ENCODE peak calls at places on chromosomes 2 and 18, in six cellular contexts. E is breast epithelium, S is A549, P is HepG2, L is heart left ventricle, T is stomach. Z is an unnamed sample.

GRCh38 chr2:195513119-195513518 is 143.9 kb upstream of the SLC39A10 start:
- DNase-seq in L (no peak), S (no peak), E (no peak), T (no peak), P (no peak), Z (no peak)

GRCh38 chr2:145027073-145027459 is 507.1 kb upstream of the ZEB2 start:
- DNase-seq in P (no peak), S (no peak), L (no peak), T (no peak), E (no peak), Z (no peak)

GRCh38 chr2:226306969-226307368 is 492.7 kb downstream of the IRS1 start:
- DNase-seq in T (no peak), E (no peak), L (no peak), P (no peak), S (no peak), Z (no peak)

GRCh38 chr2:171522057-171522803 is at the start of gene CYBRD1:
- DNase-seq in E (peak; percentile 83), S (peak; percentile 45), L (peak; percentile 92), P (no peak), T (peak; percentile 83), Z (peak; percentile 88)

GRCh38 chr18:25133879-25134278 is 218.1 kb downstream of the ZNF521 start:
- DNase-seq in S (no peak), E (no peak), T (no peak), P (no peak), L (no peak), Z (no peak)

GRCh38 chr2:176178271-176178806 is 10.1 kb upstream of the HOXD1 start:
- DNase-seq in S (no peak), E (no peak), L (no peak), T (no peak), P (no peak), Z (peak; percentile 82)

GRCh38 chr2:50538137-50538536 is 493.8 kb downstream of the NRXN1 start:
- DNase-seq in E (no peak), P (no peak), S (no peak), T (no peak), L (no peak), Z (no peak)

GRCh38 chr18:13485182-13485581 is 241.2 kb downstream of the FAM210A start:
- DNase-seq in S (no peak), P (no peak), L (no peak), E (no peak), T (no peak), Z (no peak)

GRCh38 chr2:43300222-43300621 is 73.8 kb upstream of the ZFP36L2 start:
- DNase-seq in T (no peak), E (no peak), L (no peak), P (no peak), S (no peak), Z (no peak)

GRCh38 chr2:180077295-180077906 is 70.3 kb upstream of the CWC22 start:
- DNase-seq in S (peak; percentile 3), L (no peak), E (no peak), P (peak; percentile 5), T (no peak), Z (no peak)

GRCh38 chr2:161988589-161988988 is 85.4 kb downstream of the DPP4 start:
- DNase-seq in S (no peak), L (no peak), E (no peak), P (no peak), T (no peak), Z (no peak)
- TF ChIP-seq CTCF in S (no peak), L (no peak), E (no peak), P (peak; percentile 57), T (no peak), Z (no peak)

GRCh38 chr2:86441789-86442641 is 844 bp downstream of the KDM3A start:
- DNase-seq in T (peak; percentile 51), S (peak; percentile 18), L (peak; percentile 69), E (peak; percentile 52), P (peak; percentile 24), Z (peak; percentile 93)
- TF ChIP-seq POLR2A in T (no peak), S (peak; percentile 14), L (no peak), E (peak; percentile 21), P (no peak), Z (no peak)

GRCh38 chr2:53777134-53777533 is 9.5 kb downstream of the CHAC2 start:
- DNase-seq in E (no peak), P (no peak), S (no peak), T (no peak), L (no peak), Z (no peak)
- TF ChIP-seq CTCF in E (no peak), P (no peak), S (no peak), T (no peak), L (no peak), Z (no peak)

GRCh38 chr2:45484965-45485364 is 126.1 kb downstream of the SRBD1 start:
- DNase-seq in P (no peak), L (no peak), E (no peak), S (no peak), T (no peak), Z (no peak)
- TF ChIP-seq POLR2A in P (no peak), L (no peak), E (no peak), S (no peak), T (no peak), Z (no peak)

GRCh38 chr2:112481050-112481527 is 867 bp upstream of the TTL start:
- DNase-seq in T (peak; percentile 84), L (peak; percentile 87), E (peak; percentile 79), P (peak; percentile 76), S (peak; percentile 89), Z (peak; percentile 70)
- TF ChIP-seq CTCF in T (no peak), L (peak; percentile 83), E (peak; percentile 62), P (peak; percentile 97), S (peak; percentile 70), Z (no peak)

DNA sequence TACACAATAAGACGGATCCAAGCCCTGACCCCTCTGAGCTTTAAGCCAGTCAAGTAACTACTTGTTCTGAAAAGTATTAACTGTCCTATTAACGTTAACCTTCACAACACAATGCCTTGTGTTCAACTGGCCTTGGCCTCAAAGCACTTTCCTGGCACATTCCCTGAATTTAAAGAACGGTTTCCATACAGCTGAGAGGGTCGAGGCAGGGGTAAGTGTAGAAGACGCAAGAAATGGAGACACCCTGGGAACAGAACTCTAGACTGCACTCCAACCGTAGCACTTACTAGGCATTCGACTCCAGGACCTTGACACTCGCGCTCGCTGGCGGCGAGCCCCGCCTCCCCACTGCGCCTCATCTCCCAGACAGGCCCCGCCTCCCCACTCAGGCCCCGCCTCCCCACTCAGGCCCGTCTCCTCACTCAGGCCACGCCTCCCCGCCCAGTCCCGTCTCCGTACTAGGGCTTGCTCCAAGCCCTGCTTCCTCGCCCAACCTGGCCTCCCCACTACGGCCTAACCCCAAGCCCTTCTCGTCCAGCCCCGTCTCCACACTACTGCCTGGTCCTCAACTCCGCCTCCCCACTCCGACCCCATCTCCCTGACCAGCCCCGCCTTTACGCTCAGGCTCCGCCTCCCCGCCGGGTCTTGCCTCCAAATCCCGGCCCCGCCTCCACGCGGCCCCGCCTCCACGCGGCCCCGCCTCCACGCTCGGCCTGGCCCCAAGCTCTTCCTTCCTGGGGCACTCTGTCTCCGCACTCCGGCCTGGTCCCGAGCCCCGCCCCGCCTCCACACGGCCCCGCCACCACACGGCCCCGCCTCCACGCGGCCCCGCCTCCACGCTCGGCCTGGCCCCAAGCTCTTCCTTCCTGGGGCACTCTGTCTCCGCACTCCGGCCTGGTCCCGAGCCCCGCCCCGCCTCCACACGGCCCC is 887 bp upstream of the TMEM87B start:
- DNase-seq in E (peak; percentile 98), S (peak; percentile 74), T (peak; percentile 99), P (peak; percentile 94), L (peak; percentile 99), Z (peak; percentile 98)
- TF ChIP-seq POLR2A in E (no peak), S (peak; percentile 13), T (no peak), P (peak; percentile 88), L (peak; percentile 47), Z (no peak)

GRCh38 chr2:96261328-96262003 is 4.3 kb downstream of the TMEM127 start:
- DNase-seq in E (no peak), S (no peak), P (peak; percentile 87), T (no peak), L (no peak), Z (no peak)

GRCh38 chr2:96262306-96262705 is 3.5 kb downstream of the TMEM127 start:
- DNase-seq in T (no peak), S (no peak), L (no peak), E (no peak), P (no peak), Z (no peak)

GRCh38 chr2:96259497-96259921 is 6.3 kb downstream of the TMEM127 start:
- DNase-seq in E (no peak), S (no peak), T (peak; percentile 63), P (peak; percentile 21), L (peak; percentile 63), Z (no peak)

GRCh38 chr2:96258393-96259022 is 7.3 kb downstream of the TMEM127 start:
- DNase-seq in P (no peak), S (no peak), T (no peak), E (no peak), L (peak; percentile 62), Z (no peak)

GRCh38 chr2:96260404-96261260 is 5.2 kb downstream of the TMEM127 start:
- DNase-seq in L (peak; percentile 87), S (peak; percentile 85), T (peak; percentile 70), P (peak; percentile 100), E (peak; percentile 75), Z (peak; percentile 64)
- TF ChIP-seq CTCF in L (peak; percentile 46), S (peak; percentile 66), T (no peak), P (peak; percentile 67), E (peak; percentile 35), Z (peak; percentile 72)

GRCh38 chr2:162297925-162298552 is 20.4 kb downstream of the IFIH1 start:
- DNase-seq in L (no peak), P (peak; percentile 83), E (no peak), T (peak; percentile 60), S (peak; percentile 7), Z (no peak)
- TF ChIP-seq POLR2A in L (no peak), P (no peak), E (no peak), T (no peak), S (no peak), Z (no peak)

DNA sequence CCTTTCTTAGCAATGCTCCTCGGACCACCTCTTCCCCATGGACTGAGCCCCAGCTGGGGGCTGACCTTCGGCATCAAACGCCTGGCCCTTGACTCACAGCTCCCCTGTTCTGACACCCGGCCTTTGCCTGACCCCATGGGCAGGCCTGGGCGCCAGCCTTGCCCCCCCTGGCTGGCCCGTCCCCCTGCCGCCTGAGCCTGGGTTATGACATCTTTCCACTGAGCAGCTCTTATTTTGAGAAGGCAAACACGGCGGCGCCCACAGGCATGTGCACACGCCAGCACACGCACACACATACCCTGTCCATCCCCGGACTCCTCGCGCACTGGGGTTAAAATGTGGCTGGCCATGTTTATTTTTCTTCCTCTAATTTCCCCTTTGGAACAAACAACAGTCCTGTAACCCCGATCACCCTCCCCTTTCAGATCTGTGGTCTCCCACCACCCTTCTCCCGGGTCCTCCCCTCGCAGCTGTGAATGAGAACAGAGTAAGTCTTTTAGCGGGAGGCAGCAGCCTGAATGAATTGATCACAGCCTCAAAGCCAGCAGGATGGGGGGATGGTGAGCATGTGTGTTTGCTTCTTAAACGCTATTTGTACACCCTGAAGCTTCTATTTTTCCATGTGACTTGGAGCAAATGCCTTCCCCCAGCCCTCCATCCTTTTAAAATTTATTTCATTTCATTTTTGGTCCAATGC is 11.8 kb upstream of the ATOH8 start:
- DNase-seq in L (peak; percentile 68), T (peak; percentile 73), S (peak; percentile 73), P (peak; percentile 94), E (peak; percentile 79), Z (peak; percentile 69)
- TF ChIP-seq CTCF in L (no peak), T (no peak), S (no peak), P (no peak), E (peak; percentile 28), Z (no peak)

Z was measured in lower leg skin.